ENCODE peak calls at places on chromosomes 3 and 15, in nine cellular contexts. F is A549, U is spleen, T is upper lobe of right lung, D is K562, H is cardiac fibroblast, K is progenitor cell of endocrine pancreas, R is PC-9, P is epithelial cell of esophagus. Q is an unnamed sample.

GRCh38 chr3:128324911-128325592 is 141.6 kb downstream of the DNAJB8 start:
- DNase-seq in F (no peak), U (no peak), T (no peak), D (no peak), H (no peak), K (no peak), R (no peak), P (no peak), Q (no peak)

GRCh38 chr3:43503067-43503728 is 118.6 kb downstream of the ANO10 start:
- DNase-seq in F (no peak), U (no peak), T (no peak), D (peak), H (peak), K (no peak), R (no peak), P (peak), Q (no peak)

GRCh38 chr3:52841211-52841980 is 6.6 kb upstream of the MUSTN1 start:
- DNase-seq in F (no peak), U (peak), T (no peak), D (no peak), H (no peak), K (no peak), R (no peak), P (no peak), Q (no peak)

GRCh38 chr15:48330045-48330840 is 986 bp upstream of the DUT start:
- DNase-seq in F (no peak), U (no peak), T (no peak), D (no peak), H (peak), K (no peak), R (no peak), P (peak), Q (no peak)

GRCh38 chr3:122875547-122876127 is 80.8 kb downstream of the SLC49A4 start:
- DNase-seq in F (no peak), U (no peak), T (no peak), D (no peak), H (no peak), K (no peak), R (no peak), P (no peak), Q (no peak)

GRCh38 chr3:197749315-197749600 is 425 bp upstream of the FYTTD1 start:
- DNase-seq in F (peak), U (no peak), T (no peak), D (peak), H (peak), K (no peak), R (no peak), P (peak), Q (no peak)

GRCh38 chr15:69999392-70000085 is 98.2 kb downstream of the TLE3 start:
- DNase-seq in F (no peak), U (peak), T (no peak), D (no peak), H (no peak), K (no peak), R (no peak), P (no peak), Q (no peak)

GRCh38 chr3:190435618-190436017 is 14.1 kb downstream of the TMEM207 start:
- DNase-seq in F (no peak), U (no peak), T (no peak), D (no peak), H (no peak), K (no peak), R (peak), P (peak), Q (no peak)

GRCh38 chr3:133941390-133941789 is 45.7 kb upstream of the RAB6B start:
- DNase-seq in F (no peak), U (peak), T (no peak), D (no peak), H (peak), K (no peak), R (no peak), P (no peak), Q (no peak)

GRCh38 chr3:162769559-162769958 is 1273.0 kb downstream of the OTOL1 start:
- DNase-seq in F (no peak), U (no peak), T (no peak), D (no peak), H (peak), K (no peak), R (no peak), P (peak), Q (no peak)

GRCh38 chr15:46365612-46366011 is 730.8 kb downstream of the SQOR start:
- DNase-seq in F (no peak), U (no peak), T (no peak), D (no peak), H (peak), K (no peak), R (no peak), P (no peak), Q (no peak)

GRCh38 chr15:87609909-87610308 is 646.6 kb downstream of the NTRK3 start:
- DNase-seq in F (no peak), U (no peak), T (no peak), D (no peak), H (no peak), K (no peak), R (no peak), P (no peak), Q (no peak)

GRCh38 chr15:71532994-71533393 is 277.4 kb upstream of the NR2E3 start:
- DNase-seq in F (peak), U (no peak), T (no peak), D (peak), H (peak), K (no peak), R (peak), P (peak), Q (no peak)

GRCh38 chr15:66995257-66995656 is 70.1 kb upstream of the SMAD3 start:
- DNase-seq in F (no peak), U (no peak), T (no peak), D (no peak), H (peak), K (no peak), R (no peak), P (peak), Q (no peak)

GRCh38 chr3:71031914-71032521 is 551.5 kb downstream of the FOXP1 start:
- DNase-seq in F (no peak), U (peak), T (no peak), D (no peak), H (peak), K (no peak), R (no peak), P (no peak), Q (no peak)

GRCh38 chr3:123627673-123628670 is 43.1 kb upstream of the HACD2 start:
- DNase-seq in F (no peak), U (no peak), T (no peak), D (no peak), H (no peak), K (no peak), R (no peak), P (peak), Q (no peak)

GRCh38 chr15:100771745-100772144 is 107.9 kb upstream of the ALDH1A3 start:
- DNase-seq in F (no peak), U (peak), T (peak), D (no peak), H (peak), K (no peak), R (no peak), P (no peak), Q (no peak)

GRCh38 chr3:4772171-4772804 is 206.9 kb upstream of the BHLHE40 start:
- DNase-seq in F (no peak), U (no peak), T (peak), D (peak), H (peak), K (no peak), R (no peak), P (peak), Q (no peak)

GRCh38 chr3:33385423-33385822 is 54.8 kb downstream of the UBP1 start:
- DNase-seq in F (no peak), U (no peak), T (no peak), D (peak), H (no peak), K (no peak), R (no peak), P (peak), Q (no peak)

GRCh38 chr3:127233371-127233770 is 40.4 kb downstream of the PRR23E start:
- DNase-seq in F (no peak), U (no peak), T (no peak), D (no peak), H (no peak), K (peak), R (peak), P (peak), Q (no peak)

GRCh38 chr3:90092994-90093393 is 985.6 kb downstream of the EPHA3 start:
- DNase-seq in F (no peak), U (no peak), T (no peak), D (no peak), H (peak), K (no peak), R (no peak), P (peak), Q (no peak)

GRCh38 chr3:89314454-89314853 is 207.0 kb downstream of the EPHA3 start:
- DNase-seq in F (no peak), U (no peak), T (no peak), D (no peak), H (peak), K (no peak), R (no peak), P (peak), Q (no peak)

GRCh38 chr15:49036650-49037545 is 9.3 kb downstream of the SECISBP2L start:
- DNase-seq in F (no peak), U (no peak), T (no peak), D (peak), H (no peak), K (no peak), R (no peak), P (peak), Q (no peak)

GRCh38 chr3:108021533-108021932 is 69.3 kb downstream of the CD47 start:
- DNase-seq in F (no peak), U (no peak), T (no peak), D (peak), H (no peak), K (no peak), R (no peak), P (peak), Q (no peak)

GRCh38 chr3:110343945-110344344 is 727.7 kb upstream of the NECTIN3 start:
- DNase-seq in F (no peak), U (no peak), T (no peak), D (no peak), H (peak), K (no peak), R (no peak), P (no peak), Q (no peak)

GRCh38 chr15:100116416-100117190 is 225.2 kb downstream of the ADAMTS17 start:
- DNase-seq in F (no peak), U (peak), T (peak), D (no peak), H (peak), K (no peak), R (no peak), P (no peak), Q (no peak)

GRCh38 chr3:109234300-109234699 is 82.0 kb downstream of the DPPA2 start:
- DNase-seq in F (no peak), U (no peak), T (no peak), D (no peak), H (no peak), K (no peak), R (no peak), P (no peak), Q (no peak)

GRCh38 chr3:114758828-114759709 is 388.0 kb downstream of the ZBTB20 start:
- DNase-seq in F (no peak), U (no peak), T (no peak), D (no peak), H (peak), K (no peak), R (no peak), P (peak), Q (no peak)

GRCh38 chr3:45962033-45962432 is 18.8 kb downstream of the CXCR6 start:
- DNase-seq in F (no peak), U (peak), T (no peak), D (no peak), H (no peak), K (no peak), R (no peak), P (no peak), Q (no peak)

GRCh38 chr3:67109651-67110204 is 111.6 kb downstream of the KBTBD8 start:
- DNase-seq in F (peak), U (no peak), T (no peak), D (peak), H (peak), K (no peak), R (no peak), P (peak), Q (no peak)

GRCh38 chr15:22895465-22896190 is 57.2 kb downstream of the NIPA2 start:
- DNase-seq in F (peak), U (peak), T (no peak), D (peak), H (no peak), K (no peak), R (peak), P (peak), Q (no peak)

GRCh38 chr3:113132571-113132996 is 78.8 kb upstream of the BOC start:
- DNase-seq in F (no peak), U (no peak), T (no peak), D (no peak), H (peak), K (no peak), R (no peak), P (no peak), Q (no peak)

GRCh38 chr15:87752250-87752951 is 504.1 kb downstream of the NTRK3 start:
- DNase-seq in F (peak), U (no peak), T (no peak), D (no peak), H (peak), K (no peak), R (peak), P (peak), Q (no peak)

GRCh38 chr3:107894998-107895397 is 195.8 kb downstream of the CD47 start:
- DNase-seq in F (no peak), U (no peak), T (no peak), D (peak), H (no peak), K (no peak), R (no peak), P (no peak), Q (no peak)

GRCh38 chr3:117719316-117719926 is 1009.8 kb downstream of the TUSC7 start:
- DNase-seq in F (peak), U (no peak), T (no peak), D (peak), H (peak), K (no peak), R (no peak), P (peak), Q (no peak)

GRCh38 chr15:90588427-90588826 is 58.7 kb downstream of the CRTC3 start:
- DNase-seq in F (no peak), U (no peak), T (no peak), D (peak), H (no peak), K (no peak), R (no peak), P (no peak), Q (no peak)

GRCh38 chr3:162007722-162008121 is 511.1 kb downstream of the OTOL1 start:
- DNase-seq in F (no peak), U (no peak), T (no peak), D (no peak), H (no peak), K (no peak), R (no peak), P (no peak), Q (no peak)

GRCh38 chr3:535566-536416 is 339.2 kb downstream of the CHL1 start:
- DNase-seq in F (no peak), U (peak), T (peak), D (peak), H (peak), K (peak), R (no peak), P (peak), Q (no peak)
- TF ChIP-seq CTCF in F (no peak), U (no peak), T (peak), D (no peak), H (no peak), K (peak), R (no peak), P (peak), Q (no peak)

GRCh38 chr15:78837131-78837530 is 25.9 kb upstream of the ADAMTS7 start:
- DNase-seq in F (no peak), U (no peak), T (no peak), D (no peak), H (no peak), K (no peak), R (no peak), P (no peak), Q (no peak)
- TF ChIP-seq CTCF in F (no peak), U (no peak), T (no peak), D (no peak), H (no peak), K (no peak), R (no peak), P (no peak), Q (no peak)

DNA sequence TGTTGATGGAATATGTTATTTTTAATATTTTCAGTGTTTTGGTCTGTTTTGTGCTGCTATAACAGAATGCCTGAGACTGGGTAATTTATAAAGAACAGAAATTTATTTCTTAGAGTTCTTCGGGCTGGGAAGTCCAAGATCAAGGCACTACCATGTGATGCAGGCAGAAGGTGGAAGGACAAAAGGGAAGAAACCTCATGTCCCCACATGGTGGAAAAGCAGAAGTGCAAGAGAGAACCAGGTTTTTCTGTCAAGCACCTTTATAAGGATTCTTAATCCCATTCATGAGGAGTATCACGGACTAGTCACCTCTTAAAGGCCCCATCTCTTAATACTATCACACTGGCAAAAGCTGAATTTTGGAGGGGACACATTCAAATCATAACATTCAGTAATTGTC is 57.9 kb upstream of the EPHB3 start:
- DNase-seq in F (no peak), U (no peak), T (no peak), D (no peak), H (no peak), K (no peak), R (no peak), P (no peak), Q (no peak)
- TF ChIP-seq CTCF in F (no peak), U (no peak), T (no peak), D (no peak), H (peak), K (no peak), R (no peak), P (no peak), Q (no peak)

GRCh38 chr3:100953103-100953502 is 40.1 kb downstream of the ABI3BP start:
- DNase-seq in F (no peak), U (no peak), T (no peak), D (no peak), H (no peak), K (no peak), R (no peak), P (no peak), Q (no peak)
- TF ChIP-seq CTCF in F (no peak), U (no peak), T (no peak), D (no peak), H (no peak), K (no peak), R (no peak), P (no peak), Q (no peak)

GRCh38 chr15:33201376-33202189 is 7.1 kb upstream of the FMN1 start:
- DNase-seq in F (peak), U (peak), T (peak), D (peak), H (no peak), K (peak), R (peak), P (peak), Q (no peak)
- TF ChIP-seq CTCF in F (peak), U (no peak), T (peak), D (no peak), H (peak), K (peak), R (peak), P (peak), Q (no peak)

DNA sequence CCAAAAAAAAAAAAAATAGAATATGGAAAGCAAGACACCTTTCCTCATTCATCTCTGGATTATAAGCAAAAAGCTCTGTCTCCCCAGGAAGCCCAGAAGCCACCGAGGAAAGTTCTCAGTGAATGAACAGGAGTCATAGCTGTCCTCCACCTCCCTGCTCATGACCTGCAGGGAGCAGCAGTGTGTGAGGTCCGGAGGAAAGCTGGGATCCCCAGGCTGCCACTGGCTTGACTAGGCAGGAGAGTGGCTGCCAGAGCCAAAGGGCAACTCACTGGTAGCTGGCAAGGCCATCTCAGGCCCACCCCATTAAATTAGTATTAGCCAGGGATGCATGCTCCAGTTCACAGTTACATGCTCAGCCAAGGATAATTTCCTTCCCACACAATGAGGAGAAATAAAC is 191.6 kb upstream of the STT3B start:
- DNase-seq in F (no peak), U (no peak), T (no peak), D (peak), H (no peak), K (no peak), R (no peak), P (no peak), Q (no peak)
- TF ChIP-seq CTCF in F (no peak), U (no peak), T (no peak), D (peak), H (peak), K (peak), R (no peak), P (no peak), Q (no peak)

DNA sequence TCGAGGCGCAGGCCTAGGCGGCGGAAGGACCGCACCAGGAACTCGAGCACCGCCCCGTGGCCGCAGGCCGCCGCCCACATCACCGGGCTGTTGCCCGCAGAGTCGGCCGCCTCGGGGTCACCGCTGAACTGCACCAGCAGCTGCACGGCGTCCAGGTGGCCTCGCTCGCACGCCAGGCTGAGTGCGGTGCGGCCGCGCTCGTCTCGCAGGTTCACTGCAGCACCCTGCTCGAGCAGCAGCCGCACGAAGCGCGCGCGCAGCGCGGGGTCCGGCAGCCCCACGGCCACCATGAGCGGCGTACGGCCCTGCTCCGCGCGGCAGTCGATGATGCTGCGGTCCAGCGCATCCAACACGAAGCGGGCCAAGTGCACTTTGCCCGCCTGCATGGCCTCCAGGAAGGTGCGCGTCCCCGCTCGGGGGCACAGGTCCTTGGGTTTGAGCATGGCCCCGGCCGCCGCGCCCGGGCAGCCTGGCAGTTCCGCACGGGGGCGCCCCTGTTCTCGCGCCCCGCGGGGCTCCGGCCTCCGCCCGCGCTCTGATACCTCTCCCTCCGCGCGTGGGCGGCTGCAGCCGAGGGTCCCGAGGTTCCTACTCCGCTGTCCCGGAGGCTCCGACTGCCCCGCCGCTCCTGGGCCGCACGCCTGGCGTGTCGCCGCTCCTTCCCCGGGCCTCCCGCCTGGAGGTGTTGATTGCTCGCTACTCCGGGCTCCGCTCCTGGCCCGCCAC is 557 bp downstream of the ANKRD63 start:
- DNase-seq in F (peak), U (peak), T (peak), D (peak), H (no peak), K (peak), R (peak), P (peak), Q (peak)
- TF ChIP-seq CTCF in F (peak), U (peak), T (peak), D (peak), H (no peak), K (peak), R (no peak), P (no peak), Q (peak)

GRCh38 chr3:36210840-36211655 is 169.3 kb upstream of the STAC start:
- DNase-seq in F (no peak), U (no peak), T (no peak), D (no peak), H (no peak), K (no peak), R (no peak), P (no peak), Q (no peak)
- TF ChIP-seq CTCF in F (no peak), U (no peak), T (no peak), D (no peak), H (no peak), K (no peak), R (no peak), P (no peak), Q (no peak)

GRCh38 chr3:142930510-142930909 is 33.0 kb downstream of the PAQR9 start:
- DNase-seq in F (no peak), U (no peak), T (no peak), D (no peak), H (peak), K (no peak), R (no peak), P (no peak), Q (no peak)

GRCh38 chr3:142929890-142930289 is 33.6 kb downstream of the PAQR9 start:
- DNase-seq in F (no peak), U (no peak), T (no peak), D (peak), H (no peak), K (no peak), R (no peak), P (no peak), Q (no peak)

GRCh38 chr3:142931222-142931621 is 32.3 kb downstream of the PAQR9 start:
- DNase-seq in F (peak), U (peak), T (no peak), D (no peak), H (no peak), K (no peak), R (no peak), P (peak), Q (no peak)

GRCh38 chr3:142926368-142926944 is 37.0 kb downstream of the PAQR9 start:
- DNase-seq in F (no peak), U (no peak), T (no peak), D (no peak), H (no peak), K (no peak), R (no peak), P (no peak), Q (no peak)

GRCh38 chr3:142929109-142929508 is 34.4 kb downstream of the PAQR9 start:
- DNase-seq in F (peak), U (no peak), T (no peak), D (peak), H (peak), K (no peak), R (peak), P (peak), Q (no peak)
- TF ChIP-seq CTCF in F (peak), U (peak), T (peak), D (peak), H (peak), K (peak), R (peak), P (peak), Q (peak)